ENCODE peak calls at places on chromosomes 16 and 17, in six cellular contexts. T is sigmoid colon, F is adrenal gland, E is heart left ventricle, X is right atrium auricular region, D is IMR-90. I is an unnamed sample.

GRCh38 chr17:45320349-45320930 is 3.6 kb upstream of the MAP3K14 start:
- DNase-seq in T (no peak), F (no peak), E (no peak), X (no peak), D (peak; percentile 56), I (no peak)

GRCh38 chr17:64051153-64051552 is 30.7 kb upstream of the ICAM2 start:
- DNase-seq in T (peak; percentile 4), F (no peak), E (no peak), X (no peak), D (no peak), I (no peak)

GRCh38 chr16:57578521-57579360 is 36.3 kb downstream of the ADGRG5 start:
- DNase-seq in T (no peak), F (no peak), E (no peak), X (peak; percentile 23), D (no peak), I (no peak)

GRCh38 chr17:81509048-81509686 is 3.4 kb downstream of the ACTG1 start:
- DNase-seq in T (no peak), F (no peak), E (no peak), X (no peak), D (no peak), I (no peak)

GRCh38 chr16:12341423-12341822 is 364.9 kb downstream of the SNX29 start:
- DNase-seq in T (no peak), F (no peak), E (no peak), X (no peak), D (peak; percentile 75), I (no peak)

GRCh38 chr16:75535901-75536300 is at the start of gene CHST5:
- DNase-seq in T (no peak), F (no peak), E (no peak), X (no peak), D (no peak), I (no peak)

GRCh38 chr16:10172848-10173655 is 9.2 kb downstream of the GRIN2A start:
- DNase-seq in T (no peak), F (no peak), E (no peak), X (no peak), D (no peak), I (peak; percentile 13)

GRCh38 chr17:27873746-27874145 is 19.4 kb downstream of the LYRM9 start:
- DNase-seq in T (no peak), F (no peak), E (no peak), X (no peak), D (no peak), I (no peak)

GRCh38 chr17:74325743-74326379 is at the start of gene KIF19:
- DNase-seq in T (no peak), F (peak; percentile 35), E (peak; percentile 48), X (no peak), D (no peak), I (no peak)

GRCh38 chr17:4968166-4968915 is 724 bp upstream of the SPAG7 start:
- DNase-seq in T (no peak), F (peak; percentile 39), E (no peak), X (no peak), D (no peak), I (no peak)

GRCh38 chr16:86567701-86568571 is 1.3 kb downstream of the FOXC2 start:
- DNase-seq in T (no peak), F (no peak), E (no peak), X (no peak), D (peak; percentile 39), I (no peak)

GRCh38 chr16:31480851-31481250 is 2.1 kb upstream of the SLC5A2 start:
- DNase-seq in T (no peak), F (peak; percentile 64), E (no peak), X (no peak), D (no peak), I (no peak)

GRCh38 chr17:28372203-28372944 is 880 bp downstream of the SARM1 start:
- DNase-seq in T (no peak), F (peak; percentile 52), E (no peak), X (no peak), D (peak; percentile 30), I (no peak)

GRCh38 chr16:81737885-81738536 is 41.1 kb upstream of the PLCG2 start:
- DNase-seq in T (peak; percentile 89), F (peak; percentile 84), E (peak; percentile 82), X (peak; percentile 81), D (peak; percentile 60), I (peak; percentile 16)

GRCh38 chr16:86649875-86650274 is 71.5 kb downstream of the FOXL1 start:
- DNase-seq in T (no peak), F (peak; percentile 19), E (no peak), X (no peak), D (no peak), I (no peak)

GRCh38 chr17:63446218-63446980 is at the start of gene CYB561:
- DNase-seq in T (peak; percentile 89), F (peak; percentile 71), E (peak; percentile 78), X (peak; percentile 78), D (peak; percentile 29), I (no peak)

GRCh38 chr17:40564195-40564882 is 933 bp downstream of the CCR7 start:
- DNase-seq in T (no peak), F (no peak), E (no peak), X (no peak), D (no peak), I (no peak)

GRCh38 chr16:51641191-51641765 is 490.2 kb upstream of the SALL1 start:
- DNase-seq in T (no peak), F (no peak), E (no peak), X (no peak), D (no peak), I (no peak)

GRCh38 chr17:77465358-77466041 is 324.7 kb downstream of the SEC14L1 start:
- DNase-seq in T (peak; percentile 84), F (peak; percentile 60), E (peak; percentile 76), X (peak; percentile 78), D (peak; percentile 77), I (no peak)

GRCh38 chr17:81821603-81822311 is 11.3 kb downstream of the MCRIP1 start:
- DNase-seq in T (peak; percentile 93), F (peak; percentile 95), E (peak; percentile 85), X (no peak), D (peak; percentile 29), I (no peak)

GRCh38 chr17:81941484-81942166 is 4.5 kb upstream of the PYCR1 start:
- DNase-seq in T (no peak), F (no peak), E (peak; percentile 72), X (no peak), D (no peak), I (no peak)

GRCh38 chr16:68070249-68070725 is 14.9 kb upstream of the NFATC3 start:
- DNase-seq in T (no peak), F (no peak), E (no peak), X (no peak), D (no peak), I (no peak)

GRCh38 chr16:68072038-68072695 is 13.0 kb upstream of the NFATC3 start:
- DNase-seq in T (peak; percentile 81), F (peak; percentile 86), E (no peak), X (no peak), D (peak; percentile 78), I (no peak)

GRCh38 chr16:68070811-68071546 is 14.2 kb upstream of the NFATC3 start:
- DNase-seq in T (no peak), F (no peak), E (no peak), X (no peak), D (no peak), I (no peak)

GRCh38 chr16:68069511-68070248 is 15.5 kb upstream of the NFATC3 start:
- DNase-seq in T (no peak), F (peak; percentile 63), E (peak; percentile 59), X (no peak), D (no peak), I (no peak)

DNA sequence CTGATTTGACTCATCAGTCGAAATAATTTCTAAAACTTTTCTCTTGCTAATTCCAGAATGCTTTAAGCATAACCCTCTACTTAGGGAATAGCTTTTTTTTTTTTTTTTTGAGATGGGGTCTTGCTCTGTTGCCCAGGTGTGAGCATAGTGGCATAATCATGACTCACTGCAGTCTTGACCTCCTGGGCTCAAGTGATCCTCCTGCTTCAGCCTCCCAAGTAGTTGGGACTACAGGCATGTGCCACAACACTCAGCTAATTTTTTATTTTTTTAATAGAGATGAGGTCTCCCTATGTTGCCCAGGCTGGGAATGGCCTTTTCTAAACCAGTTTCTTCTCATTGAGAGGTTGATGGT is 13.6 kb upstream of the NFATC3 start:
- DNase-seq in T (no peak), F (no peak), E (no peak), X (no peak), D (no peak), I (no peak)
- H3K4me3 ChIP-seq in T (no peak overlapping the region), F (no peak overlapping the region), E (no peak overlapping the region), X (no peak overlapping the region), D (no peak overlapping the region), I (no peak overlapping the region)

GRCh38 chr17:688100-688989 is 26.3 kb downstream of the VPS53 start:
- DNase-seq in T (no peak), F (no peak), E (no peak), X (no peak), D (peak; percentile 41), I (no peak)
- TF ChIP-seq CTCF in T (peak; percentile 10), F (peak; percentile 50), E (peak; percentile 27), X (peak; percentile 51), D (peak; percentile 36), I (peak; percentile 35)

DNA sequence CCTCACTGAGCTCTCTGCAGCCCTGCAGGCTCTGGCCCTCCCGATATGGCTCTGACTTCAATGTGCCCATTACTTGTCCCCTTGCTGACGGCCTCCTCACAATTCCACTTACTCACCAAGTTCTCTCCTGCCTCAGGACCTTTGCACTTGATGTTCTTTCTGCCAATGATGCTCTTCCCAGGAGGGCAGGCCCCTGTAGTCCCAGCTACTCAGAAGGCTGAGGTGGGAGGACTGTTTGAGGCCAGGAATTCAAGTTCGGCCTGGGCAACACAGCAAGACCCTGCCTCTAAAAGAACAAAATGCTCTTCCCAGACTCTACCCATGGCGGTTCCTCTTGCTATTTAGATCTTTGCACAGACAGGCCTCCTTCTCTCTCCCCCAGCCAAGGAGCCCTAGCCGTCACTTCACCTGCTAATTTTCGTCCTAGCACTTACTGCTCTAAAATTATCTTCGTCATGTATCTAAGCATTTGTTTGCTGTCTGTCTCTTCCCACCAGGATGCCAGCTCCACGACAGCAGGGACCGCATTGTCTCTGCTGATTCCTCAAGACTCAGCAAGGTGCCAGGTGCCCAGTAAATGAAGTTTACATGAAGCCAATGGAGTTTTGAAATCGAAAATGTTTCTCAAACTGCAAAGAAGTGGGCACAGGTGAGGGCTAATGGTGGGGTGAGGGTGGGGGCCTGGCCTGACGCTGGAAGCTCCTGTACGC is 626 bp upstream of the RAI1 start:
- DNase-seq in T (no peak), F (no peak), E (no peak), X (no peak), D (no peak), I (no peak)
- H3K4me3 ChIP-seq in T (peak overlapping the region; percentile 84), F (no peak overlapping the region), E (no peak overlapping the region), X (no peak overlapping the region), D (peak overlapping the region; percentile 70), I (peak overlapping the region; percentile 17)

DNA sequence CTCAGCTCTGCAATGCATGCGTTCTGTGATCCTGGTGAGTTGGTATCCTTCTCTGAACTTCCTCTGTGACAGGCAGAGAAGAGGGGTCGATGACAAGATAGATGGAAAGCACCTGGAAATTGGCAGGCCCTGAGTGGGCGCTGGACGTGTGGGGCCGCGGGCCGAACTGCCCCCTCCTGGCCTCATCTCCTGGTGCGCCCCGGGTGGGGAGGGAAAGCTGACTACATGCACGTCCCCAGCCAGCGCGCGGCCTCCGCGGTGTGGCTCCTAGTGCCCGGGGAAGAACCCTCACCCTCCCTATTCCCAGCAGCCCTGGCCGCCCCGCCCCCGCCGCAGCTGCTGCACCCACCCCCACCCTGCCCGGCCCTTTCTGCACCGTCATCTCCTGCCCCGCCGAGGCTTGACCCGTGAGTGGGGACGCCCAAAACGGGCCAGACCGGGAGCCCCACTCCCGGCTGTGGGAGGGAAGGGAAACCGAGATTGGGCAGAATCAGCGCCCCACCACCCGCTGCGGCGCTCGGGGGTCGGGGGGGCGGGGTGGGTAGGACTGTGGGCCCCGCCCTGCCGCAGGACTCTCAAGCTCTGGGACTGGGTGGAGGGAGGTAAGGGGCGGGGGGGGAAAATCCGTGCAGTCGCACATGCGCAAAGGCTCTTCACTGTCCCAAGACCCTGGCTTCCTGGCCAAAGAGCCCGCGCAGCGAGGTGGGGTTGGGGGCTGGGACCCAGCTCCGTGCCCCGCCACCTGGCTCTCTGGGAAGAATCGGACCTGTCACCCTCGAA is at the start of gene NOL3:
- DNase-seq in T (peak; percentile 94), F (peak; percentile 92), E (peak; percentile 89), X (peak; percentile 91), D (peak; percentile 76), I (no peak)
- TF ChIP-seq CTCF in T (no peak), F (no peak), E (no peak), X (no peak), D (peak; percentile 22), I (peak; percentile 14)

I was measured in AG09309.